ENCODE peak calls at places on chromosomes 11 and 22, in seven cellular contexts. G is heart right ventricle; N is AML-193; C is activated CD8-positive, alpha-beta memory T cell treated with anti-CD3 and anti-CD28 coated beads for 48 hours; Y is tibial nerve; W is omental fat pad; E is M059J. P is an unnamed sample.

GRCh38 chr11:67613313-67613959 is 6.7 kb downstream of the NDUFV1 start:
- DNase-seq in G (no peak), N (no peak), C (no peak), Y (no peak), W (no peak), E (no peak), P (no peak)

GRCh38 chr11:20047006-20047405 is 113.3 kb downstream of the DBX1 start:
- DNase-seq in G (no peak), N (no peak), C (no peak), Y (no peak), W (no peak), E (no peak), P (no peak)

GRCh38 chr11:1196516-1197391 is 26.1 kb upstream of the MUC5B start:
- DNase-seq in G (peak; percentile 8), N (no peak), C (no peak), Y (no peak), W (peak; percentile 10), E (no peak), P (no peak)

GRCh38 chr11:33089776-33090175 is 50.4 kb downstream of the TCP11L1 start:
- DNase-seq in G (no peak), N (no peak), C (no peak), Y (no peak), W (no peak), E (peak; percentile 58), P (peak; percentile 7)

GRCh38 chr11:9692696-9693095 is 28.8 kb downstream of the SWAP70 start:
- DNase-seq in G (no peak), N (peak; percentile 79), C (no peak), Y (no peak), W (no peak), E (no peak), P (no peak)

GRCh38 chr11:105824494-105825013 is 197.5 kb downstream of the MSANTD4 start:
- DNase-seq in G (no peak), N (no peak), C (no peak), Y (no peak), W (no peak), E (no peak), P (no peak)

GRCh38 chr22:45225732-45226560 is 14.7 kb downstream of the KIAA0930 start:
- DNase-seq in G (no peak), N (peak; percentile 94), C (no peak), Y (no peak), W (no peak), E (no peak), P (no peak)

GRCh38 chr22:49320714-49321476 is 506.8 kb downstream of the BRD1 start:
- DNase-seq in G (no peak), N (no peak), C (no peak), Y (no peak), W (no peak), E (no peak), P (no peak)

GRCh38 chr11:8071616-8072581 is 9.1 kb upstream of the TUB start:
- DNase-seq in G (no peak), N (no peak), C (no peak), Y (no peak), W (peak; percentile 2), E (no peak), P (no peak)

GRCh38 chr11:130827697-130828377 is 88.4 kb downstream of the SNX19 start:
- DNase-seq in G (peak; percentile 63), N (no peak), C (no peak), Y (peak; percentile 38), W (no peak), E (peak; percentile 85), P (peak; percentile 84)

GRCh38 chr11:62554377-62554776 is 7.8 kb upstream of the AHNAK start:
- DNase-seq in G (no peak), N (no peak), C (no peak), Y (no peak), W (no peak), E (peak; percentile 33), P (no peak)

GRCh38 chr22:31647516-31647915 is 14.5 kb downstream of the PISD start:
- DNase-seq in G (no peak), N (no peak), C (no peak), Y (no peak), W (no peak), E (peak; percentile 49), P (peak; percentile 81)

GRCh38 chr22:29715705-29716104 is 4.1 kb upstream of the CABP7 start:
- DNase-seq in G (no peak), N (no peak), C (no peak), Y (no peak), W (no peak), E (no peak), P (no peak)

GRCh38 chr22:47192106-47192650 is 429.7 kb downstream of the TBC1D22A start:
- DNase-seq in G (no peak), N (no peak), C (no peak), Y (peak; percentile 10), W (peak; percentile 15), E (no peak), P (no peak)

GRCh38 chr11:63572026-63572688 is 9.0 kb upstream of the PLAAT2 start:
- DNase-seq in G (no peak), N (no peak), C (no peak), Y (no peak), W (no peak), E (no peak), P (no peak)

GRCh38 chr11:1278766-1279673 is 30.4 kb downstream of the TOLLIP start:
- DNase-seq in G (peak; percentile 5), N (no peak), C (no peak), Y (no peak), W (no peak), E (no peak), P (no peak)

GRCh38 chr22:48959496-48959895 is 868.2 kb downstream of the BRD1 start:
- DNase-seq in G (no peak), N (no peak), C (no peak), Y (no peak), W (no peak), E (no peak), P (no peak)

GRCh38 chr11:86486261-86487030 is 111.8 kb downstream of the CCDC81 start:
- DNase-seq in G (no peak), N (no peak), C (no peak), Y (no peak), W (no peak), E (no peak), P (no peak)

GRCh38 chr11:34243620-34244493 is 114.0 kb downstream of the ABTB2 start:
- DNase-seq in G (no peak), N (no peak), C (no peak), Y (no peak), W (no peak), E (peak; percentile 89), P (peak; percentile 6)

GRCh38 chr22:29813563-29813962 is 24.5 kb downstream of the ASCC2 start:
- DNase-seq in G (no peak), N (no peak), C (no peak), Y (no peak), W (no peak), E (peak; percentile 48), P (peak; percentile 52)

GRCh38 chr11:78672850-78673641 is 98.4 kb upstream of the NARS2 start:
- DNase-seq in G (no peak), N (no peak), C (no peak), Y (no peak), W (no peak), E (no peak), P (no peak)

GRCh38 chr11:69539416-69540117 is 58.1 kb downstream of the LINC01488 start:
- DNase-seq in G (no peak), N (no peak), C (no peak), Y (no peak), W (no peak), E (no peak), P (peak; percentile 12)

GRCh38 chr11:47136921-47137320 is 39.8 kb downstream of the ARFGAP2 start:
- DNase-seq in G (no peak), N (no peak), C (no peak), Y (no peak), W (no peak), E (no peak), P (no peak)

GRCh38 chr11:68659158-68659921 is 25.0 kb upstream of the GAL start:
- DNase-seq in G (peak; percentile 70), N (no peak), C (no peak), Y (peak; percentile 75), W (peak; percentile 31), E (peak; percentile 95), P (peak; percentile 94)

GRCh38 chr11:71467164-71467563 is 14.2 kb downstream of the NADSYN1 start:
- DNase-seq in G (no peak), N (no peak), C (no peak), Y (no peak), W (no peak), E (no peak), P (no peak)

GRCh38 chr22:29359469-29359868 is 28.9 kb downstream of the AP1B1 start:
- DNase-seq in G (peak; percentile 66), N (no peak), C (no peak), Y (no peak), W (no peak), E (no peak), P (peak; percentile 83)

GRCh38 chr11:79045018-79045787 is 395.6 kb downstream of the TENM4 start:
- DNase-seq in G (no peak), N (no peak), C (no peak), Y (no peak), W (no peak), E (no peak), P (no peak)

GRCh38 chr11:1521382-1522080 is 35.0 kb upstream of the MOB2 start:
- DNase-seq in G (no peak), N (no peak), C (no peak), Y (no peak), W (no peak), E (no peak), P (no peak)

GRCh38 chr11:77267910-77268309 is 33.6 kb downstream of the GDPD4 start:
- DNase-seq in G (no peak), N (no peak), C (no peak), Y (no peak), W (no peak), E (peak; percentile 80), P (no peak)

P was measured in dermis blood vessel endothelial cell.